ENCODE peak calls at places on chromosomes 13 and 19, in four cellular contexts. S is B cell, Q is fibroblast of lung, A is BE2C. Z is an unnamed sample.
A peak's percentile ranks its signal among the peaks of the same experiment; 100 is the strongest.

GRCh38 chr19:6235031-6235951 is 44.5 kb downstream of the MLLT1 start:
- DNase-seq in Q (no peak), S (no peak), A (peak; percentile 10), Z (no peak)

GRCh38 chr19:49497047-49497789 is 984 bp downstream of the RPS11 start:
- DNase-seq in Q (peak; percentile 65), A (peak; percentile 68), S (peak; percentile 86), Z (peak; percentile 64)

GRCh38 chr13:113356594-113356993 is 7.3 kb downstream of the GRTP1 start:
- DNase-seq in Q (no peak), A (no peak), S (no peak), Z (no peak)

GRCh38 chr13:99528547-99528946 is 27.3 kb downstream of the TM9SF2 start:
- DNase-seq in S (no peak), A (peak; percentile 15), Q (peak; percentile 13), Z (no peak)

GRCh38 chr19:33302175-33302973 is at the start of gene CEBPA:
- DNase-seq in S (peak; percentile 60), Q (peak; percentile 77), A (peak; percentile 91), Z (peak; percentile 78)

GRCh38 chr13:99968521-99969367 is 2.8 kb downstream of the ZIC5 start:
- DNase-seq in A (no peak), S (no peak), Q (no peak), Z (no peak)

GRCh38 chr19:763181-763580 is 12.3 kb downstream of the MISP start:
- DNase-seq in A (no peak), Q (no peak), S (no peak), Z (no peak)

GRCh38 chr19:45071545-45071938 is 4.7 kb downstream of the ZNF296 start:
- DNase-seq in S (no peak), A (no peak), Q (no peak), Z (no peak)

GRCh38 chr19:23287620-23288019 is 37.4 kb upstream of the ZNF724 start:
- DNase-seq in S (no peak), A (no peak), Q (no peak), Z (no peak)

GRCh38 chr19:18814063-18814462 is 17.7 kb upstream of the UPF1 start:
- DNase-seq in S (no peak), A (no peak), Q (peak; percentile 33), Z (no peak)

GRCh38 chr19:294819-295686 is 3.9 kb upstream of the PLPP2 start:
- DNase-seq in A (no peak), S (no peak), Q (no peak), Z (no peak)

GRCh38 chr13:39281539-39282150 is 243.4 kb downstream of the NHLRC3 start:
- DNase-seq in Q (no peak), A (no peak), S (no peak), Z (no peak)

GRCh38 chr13:29589967-29590366 is 5.5 kb downstream of the SLC7A1 start:
- DNase-seq in Q (no peak), A (peak; percentile 51), S (no peak), Z (no peak)

GRCh38 chr13:23378009-23378632 is 55.4 kb downstream of the SACS start:
- DNase-seq in A (no peak), Q (peak; percentile 98), S (peak; percentile 80), Z (no peak)

GRCh38 chr19:4594199-4594598 is 34.7 kb upstream of the SEMA6B start:
- DNase-seq in Q (no peak), S (no peak), A (no peak), Z (no peak)

GRCh38 chr13:65149687-65150086 is 2080.4 kb downstream of the PCDH9 start:
- DNase-seq in Q (no peak), A (no peak), S (no peak), Z (no peak)

GRCh38 chr19:41888926-41889325 is 5.9 kb downstream of the ARHGEF1 start:
- DNase-seq in Q (no peak), S (no peak), A (no peak), Z (no peak)

GRCh38 chr19:38707512-38708114 is 36.7 kb downstream of the CAPN12 start:
- DNase-seq in A (no peak), S (no peak), Q (no peak), Z (peak; percentile 85)

GRCh38 chr19:2978467-2978767 is 1.1 kb downstream of the TLE6 start:
- DNase-seq in S (no peak), Q (no peak), A (no peak), Z (no peak)

GRCh38 chr19:44988896-44989563 is 12.2 kb upstream of the RELB start:
- DNase-seq in Q (peak; percentile 63), S (peak; percentile 75), A (peak; percentile 86), Z (peak; percentile 44)

GRCh38 chr13:77422724-77423123 is 95.8 kb upstream of the MYCBP2 start:
- DNase-seq in S (no peak), A (no peak), Q (no peak), Z (no peak)

GRCh38 chr13:50123862-50124535 is 108.8 kb downstream of the KCNRG start:
- DNase-seq in Q (peak; percentile 78), S (peak; percentile 76), A (no peak), Z (peak; percentile 67)

GRCh38 chr19:30880551-30880950 is 468.7 kb downstream of the TSHZ3 start:
- DNase-seq in S (no peak), A (no peak), Q (no peak), Z (no peak)

GRCh38 chr13:111080642-111081041 is 34.5 kb upstream of the ARHGEF7 start:
- DNase-seq in S (no peak), Q (no peak), A (no peak), Z (no peak)

Z was measured in mucosa of gallbladder.